ENCODE peak calls at places on chromosomes 7 and 10, in four cellular contexts. X is suprapubic skin, T is IMR-90, O is pancreas. D is an unnamed sample. For H3K27me3, the result is how much of the 10 kb centered on the place peaks cover.

GRCh38 chr10:6027929-6028328 is 34.2 kb downstream of the IL2RA start:
- DNase-seq in T (no peak), X (no peak), O (no peak), D (no peak)

GRCh38 chr7:7830122-7830878 is 111.9 kb upstream of the RPA3 start:
- DNase-seq in T (no peak), X (no peak), O (peak), D (no peak)

GRCh38 chr10:70652761-70653657 is 19.3 kb upstream of the ADAMTS14 start:
- DNase-seq in T (peak), X (peak), O (peak), D (no peak)

GRCh38 chr7:29291723-29292591 is 97.4 kb downstream of the CHN2 start:
- DNase-seq in O (no peak), T (no peak), X (no peak), D (no peak)

GRCh38 chr10:63498665-63499064 is 22.5 kb upstream of the REEP3 start:
- DNase-seq in X (no peak), T (peak), O (no peak), D (no peak)

GRCh38 chr7:82319674-82320118 is 123.9 kb downstream of the CACNA2D1 start:
- DNase-seq in T (peak), X (no peak), O (peak), D (no peak)

GRCh38 chr7:71244023-71244422 is 112.1 kb downstream of the GALNT17 start:
- DNase-seq in T (no peak), O (no peak), X (no peak), D (no peak)

GRCh38 chr10:122554576-122554975 is 6.0 kb upstream of the DMBT1 start:
- DNase-seq in T (no peak), O (no peak), X (no peak), D (no peak)

GRCh38 chr7:47520408-47520807 is 61.5 kb downstream of the TNS3 start:
- DNase-seq in T (peak), O (no peak), X (peak), D (no peak)

GRCh38 chr10:82228701-82229100 is 353.7 kb downstream of the NRG3 start:
- DNase-seq in X (no peak), O (no peak), T (no peak), D (no peak)

GRCh38 chr7:28017372-28017771 is 163.2 kb downstream of the JAZF1 start:
- DNase-seq in T (peak), O (no peak), X (no peak), D (no peak)

GRCh38 chr7:48168159-48168558 is 3.1 kb upstream of the ABCA13 start:
- DNase-seq in T (peak), O (no peak), X (no peak), D (no peak)

DNA sequence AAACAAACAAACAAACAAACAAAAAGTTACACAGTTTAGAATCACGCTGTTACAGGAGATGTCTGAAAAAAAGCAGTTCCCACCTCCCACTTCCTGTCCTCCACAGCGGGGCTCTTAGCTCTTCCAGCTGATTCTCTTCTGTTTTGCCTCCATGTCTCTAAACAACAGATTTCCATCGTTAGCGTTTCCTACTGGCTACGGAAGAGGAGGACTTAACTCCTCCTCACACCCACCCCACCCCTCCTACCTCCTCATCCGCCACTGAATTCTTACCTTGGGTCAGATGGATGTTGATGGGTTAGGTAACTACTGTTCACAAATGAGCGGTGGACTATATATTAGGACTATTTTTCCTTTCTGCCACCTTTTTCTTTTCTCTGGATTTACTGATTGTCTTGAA is 36.8 kb upstream of the NUB1 start:
- DNase-seq in T (no peak), O (no peak), X (no peak), D (no peak)
- H3K27me3 ChIP-seq in T (under half), O (under half), X (under half), D (under half)

GRCh38 chr7:90951986-90952648 is 312.1 kb upstream of the FZD1 start:
- DNase-seq in O (no peak), T (no peak), X (no peak), D (no peak)

GRCh38 chr7:90958669-90959068 is 305.6 kb upstream of the FZD1 start:
- DNase-seq in T (peak), X (no peak), O (no peak), D (no peak)

GRCh38 chr7:90952649-90952991 is 311.6 kb upstream of the FZD1 start:
- DNase-seq in X (no peak), O (no peak), T (no peak), D (no peak)

GRCh38 chr7:90957883-90958282 is 306.4 kb upstream of the FZD1 start:
- DNase-seq in O (no peak), X (no peak), T (no peak), D (no peak)

GRCh38 chr7:90955641-90956207 is 308.5 kb upstream of the FZD1 start:
- DNase-seq in O (no peak), X (no peak), T (no peak), D (no peak)
- TF ChIP-seq CTCF in O (no peak), X (no peak), T (no peak), D (no peak)

GRCh38 chr7:51298912-51299311 is 17.7 kb downstream of the COBL start:
- DNase-seq in O (no peak), X (peak), T (no peak), D (no peak)

GRCh38 chr7:51303142-51303525 is 13.5 kb downstream of the COBL start:
- DNase-seq in T (no peak), X (no peak), O (no peak), D (no peak)

GRCh38 chr7:51299391-51300133 is 17.0 kb downstream of the COBL start:
- DNase-seq in O (no peak), X (no peak), T (no peak), D (no peak)

GRCh38 chr7:51300762-51301674 is 15.6 kb downstream of the COBL start:
- DNase-seq in T (no peak), X (no peak), O (no peak), D (no peak)

GRCh38 chr7:51301806-51302205 is 14.8 kb downstream of the COBL start:
- DNase-seq in T (no peak), X (no peak), O (no peak), D (no peak)
- H3K27ac ChIP-seq in T (no peak), X (no peak), O (no peak), D (no peak)

GRCh38 chr10:45375716-45376231 is 1.8 kb downstream of the ALOX5 start:
- DNase-seq in T (no peak), X (no peak), O (no peak), D (no peak)

GRCh38 chr10:45377858-45378257 is 3.8 kb downstream of the ALOX5 start:
- DNase-seq in X (no peak), T (no peak), O (no peak), D (no peak)

GRCh38 chr10:45377321-45377720 is 3.3 kb downstream of the ALOX5 start:
- DNase-seq in X (no peak), O (no peak), T (no peak), D (no peak)

GRCh38 chr10:45375101-45375500 is 1.1 kb downstream of the ALOX5 start:
- DNase-seq in T (no peak), O (no peak), X (no peak), D (no peak)

GRCh38 chr10:45376364-45376801 is 2.4 kb downstream of the ALOX5 start:
- DNase-seq in O (no peak), X (no peak), T (no peak), D (no peak)
- H3K27me3 ChIP-seq in O (under half), X (under half), T (under half), D (under half)

D was measured in CD4-positive, alpha-beta T cell.